ENCODE peak calls at places on chromosomes 1 and 21, in seven cellular contexts. One of them, this sample, is unnamed.
A peak's percentile ranks its signal among the peaks of the same experiment; 100 is the strongest.

GRCh38 chr1:109762821-109763645 is 690 bp downstream of the EPS8L3 start:
- DNase-seq in breast epithelium: no peak
- DNase-seq in hepatocyte: peak; percentile 56
- DNase-seq in BE2C: peak; percentile 5
- DNase-seq in psoas muscle: peak; percentile 12
- DNase-seq in mammary epithelial cell: peak; percentile 21
- DNase-seq in adrenal gland: peak; percentile 17
- DNase-seq in this sample: peak; percentile 56

GRCh38 chr1:174074757-174075156 is 52.6 kb upstream of the RC3H1 start:
- DNase-seq in breast epithelium: no peak
- DNase-seq in hepatocyte: peak; percentile 17
- DNase-seq in BE2C: no peak
- DNase-seq in psoas muscle: no peak
- DNase-seq in mammary epithelial cell: no peak
- DNase-seq in adrenal gland: no peak
- DNase-seq in this sample: peak; percentile 35

GRCh38 chr1:151710187-151710586 is 6.4 kb downstream of the CELF3 start:
- DNase-seq in breast epithelium: no peak
- DNase-seq in hepatocyte: no peak
- DNase-seq in BE2C: peak; percentile 91
- DNase-seq in psoas muscle: no peak
- DNase-seq in mammary epithelial cell: no peak
- DNase-seq in adrenal gland: peak; percentile 67
- DNase-seq in this sample: peak; percentile 17

GRCh38 chr1:231951399-231951798 is 324.8 kb downstream of the DISC1 start:
- DNase-seq in breast epithelium: no peak
- DNase-seq in hepatocyte: no peak
- DNase-seq in BE2C: no peak
- DNase-seq in psoas muscle: no peak
- DNase-seq in mammary epithelial cell: peak; percentile 68
- DNase-seq in adrenal gland: no peak
- DNase-seq in this sample: peak; percentile 77

GRCh38 chr1:38541223-38541622 is 318.3 kb downstream of the RRAGC start:
- DNase-seq in breast epithelium: no peak
- DNase-seq in hepatocyte: no peak
- DNase-seq in BE2C: no peak
- DNase-seq in psoas muscle: no peak
- DNase-seq in mammary epithelial cell: no peak
- DNase-seq in adrenal gland: no peak
- DNase-seq in this sample: peak; percentile 12

GRCh38 chr1:67687649-67688048 is 2.6 kb downstream of the GADD45A start:
- DNase-seq in breast epithelium: no peak
- DNase-seq in hepatocyte: no peak
- DNase-seq in BE2C: no peak
- DNase-seq in psoas muscle: no peak
- DNase-seq in mammary epithelial cell: peak; percentile 34
- DNase-seq in adrenal gland: no peak
- DNase-seq in this sample: peak; percentile 49

GRCh38 chr1:61184035-61184713 is 101.8 kb downstream of the NFIA start:
- DNase-seq in breast epithelium: peak; percentile 97
- DNase-seq in hepatocyte: peak; percentile 69
- DNase-seq in BE2C: peak; percentile 82
- DNase-seq in psoas muscle: peak; percentile 97
- DNase-seq in mammary epithelial cell: peak; percentile 11
- DNase-seq in adrenal gland: peak; percentile 85
- DNase-seq in this sample: peak; percentile 82

GRCh38 chr1:15246960-15247614 is at the start of gene FHAD1:
- DNase-seq in breast epithelium: peak; percentile 44
- DNase-seq in hepatocyte: peak; percentile 87
- DNase-seq in BE2C: peak; percentile 75
- DNase-seq in psoas muscle: no peak
- DNase-seq in mammary epithelial cell: peak; percentile 62
- DNase-seq in adrenal gland: peak; percentile 66
- DNase-seq in this sample: no peak

GRCh38 chr1:21874778-21875547 is 62.1 kb downstream of the HSPG2 start:
- DNase-seq in breast epithelium: no peak
- DNase-seq in hepatocyte: no peak
- DNase-seq in BE2C: peak; percentile 70
- DNase-seq in psoas muscle: peak; percentile 56
- DNase-seq in mammary epithelial cell: no peak
- DNase-seq in adrenal gland: no peak
- DNase-seq in this sample: no peak

GRCh38 chr1:110345480-110345879 is 6.3 kb downstream of the RBM15 start:
- DNase-seq in breast epithelium: no peak
- DNase-seq in hepatocyte: no peak
- DNase-seq in BE2C: no peak
- DNase-seq in psoas muscle: no peak
- DNase-seq in mammary epithelial cell: no peak
- DNase-seq in adrenal gland: no peak
- DNase-seq in this sample: no peak

GRCh38 chr21:41821081-41821755 is 54.4 kb upstream of the RIPK4 start:
- DNase-seq in breast epithelium: no peak
- DNase-seq in hepatocyte: no peak
- DNase-seq in BE2C: no peak
- DNase-seq in psoas muscle: no peak
- DNase-seq in mammary epithelial cell: no peak
- DNase-seq in adrenal gland: no peak
- DNase-seq in this sample: no peak

GRCh38 chr21:41817877-41818855 is 51.3 kb upstream of the RIPK4 start:
- DNase-seq in breast epithelium: no peak
- DNase-seq in hepatocyte: no peak
- DNase-seq in BE2C: no peak
- DNase-seq in psoas muscle: no peak
- DNase-seq in mammary epithelial cell: no peak
- DNase-seq in adrenal gland: no peak
- DNase-seq in this sample: no peak

GRCh38 chr21:41820384-41821080 is 53.7 kb upstream of the RIPK4 start:
- DNase-seq in breast epithelium: no peak
- DNase-seq in hepatocyte: no peak
- DNase-seq in BE2C: no peak
- DNase-seq in psoas muscle: no peak
- DNase-seq in mammary epithelial cell: no peak
- DNase-seq in adrenal gland: no peak
- DNase-seq in this sample: no peak

GRCh38 chr21:41819236-41819855 is 52.5 kb upstream of the RIPK4 start:
- DNase-seq in breast epithelium: no peak
- DNase-seq in hepatocyte: no peak
- DNase-seq in BE2C: no peak
- DNase-seq in psoas muscle: no peak
- DNase-seq in mammary epithelial cell: no peak
- DNase-seq in adrenal gland: no peak
- DNase-seq in this sample: no peak

GRCh38 chr21:41819856-41820281 is 53.0 kb upstream of the RIPK4 start:
- DNase-seq in breast epithelium: no peak
- DNase-seq in hepatocyte: no peak
- DNase-seq in BE2C: no peak
- DNase-seq in psoas muscle: no peak
- DNase-seq in mammary epithelial cell: no peak
- DNase-seq in adrenal gland: no peak
- DNase-seq in this sample: no peak
- H3K36me3 ChIP-seq in breast epithelium: no peaks in the 10 kb centered on the region
- H3K36me3 ChIP-seq in hepatocyte: no peaks in the 10 kb centered on the region
- H3K36me3 ChIP-seq in BE2C: peaks cover 3% of the 10 kb centered on the region
- H3K36me3 ChIP-seq in psoas muscle: no peaks in the 10 kb centered on the region
- H3K36me3 ChIP-seq in mammary epithelial cell: peaks cover 3% of the 10 kb centered on the region
- H3K36me3 ChIP-seq in adrenal gland: peaks cover 7% of the 10 kb centered on the region
- H3K36me3 ChIP-seq in this sample: peaks cover 10% of the 10 kb centered on the region

DNA sequence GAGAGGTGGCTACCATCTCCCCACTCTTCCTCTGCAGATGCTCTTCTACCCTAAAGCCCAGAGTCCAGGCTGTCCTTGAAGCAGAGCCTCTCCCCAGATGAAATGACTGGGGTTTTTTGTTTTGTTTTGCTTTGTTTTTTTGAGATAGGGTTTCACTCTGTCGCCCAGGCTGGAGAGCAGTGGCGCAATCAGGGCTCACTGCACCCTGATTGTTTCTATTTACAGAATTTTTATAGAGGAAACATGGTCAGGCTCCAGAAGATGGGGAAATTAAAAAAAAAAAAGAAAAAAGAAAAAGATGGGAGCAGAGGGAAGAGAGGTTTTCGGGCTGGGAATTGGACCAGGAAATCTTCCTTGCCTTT is 43.7 kb upstream of the ZNF281 start:
- DNase-seq in breast epithelium: no peak
- DNase-seq in hepatocyte: no peak
- DNase-seq in BE2C: no peak
- DNase-seq in psoas muscle: no peak
- DNase-seq in mammary epithelial cell: no peak
- DNase-seq in adrenal gland: no peak
- DNase-seq in this sample: no peak
- TF ChIP-seq CTCF in breast epithelium: no peak
- TF ChIP-seq CTCF in hepatocyte: no peak
- TF ChIP-seq CTCF in BE2C: no peak
- TF ChIP-seq CTCF in psoas muscle: no peak
- TF ChIP-seq CTCF in mammary epithelial cell: no peak
- TF ChIP-seq CTCF in adrenal gland: no peak
- TF ChIP-seq CTCF in this sample: no peak

GRCh38 chr1:233227930-233228465 is 67.5 kb downstream of the PCNX2 start:
- DNase-seq in breast epithelium: no peak
- DNase-seq in hepatocyte: no peak
- DNase-seq in BE2C: no peak
- DNase-seq in psoas muscle: no peak
- DNase-seq in mammary epithelial cell: no peak
- DNase-seq in adrenal gland: no peak
- DNase-seq in this sample: no peak
- H3K36me3 ChIP-seq in breast epithelium: no peaks in the 10 kb centered on the region
- H3K36me3 ChIP-seq in hepatocyte: no peaks in the 10 kb centered on the region
- H3K36me3 ChIP-seq in BE2C: no peaks in the 10 kb centered on the region
- H3K36me3 ChIP-seq in psoas muscle: no peaks in the 10 kb centered on the region
- H3K36me3 ChIP-seq in mammary epithelial cell: peaks cover 7% of the 10 kb centered on the region
- H3K36me3 ChIP-seq in adrenal gland: no peaks in the 10 kb centered on the region
- H3K36me3 ChIP-seq in this sample: peaks cover 2% of the 10 kb centered on the region

GRCh38 chr1:226574044-226574443 is 25.5 kb downstream of the STUM start:
- DNase-seq in breast epithelium: no peak
- DNase-seq in hepatocyte: no peak
- DNase-seq in BE2C: no peak
- DNase-seq in psoas muscle: no peak
- DNase-seq in mammary epithelial cell: no peak
- DNase-seq in adrenal gland: no peak
- DNase-seq in this sample: no peak

GRCh38 chr1:226577401-226578180 is 29.0 kb downstream of the STUM start:
- DNase-seq in breast epithelium: no peak
- DNase-seq in hepatocyte: no peak
- DNase-seq in BE2C: no peak
- DNase-seq in psoas muscle: no peak
- DNase-seq in mammary epithelial cell: no peak
- DNase-seq in adrenal gland: no peak
- DNase-seq in this sample: no peak

GRCh38 chr1:226574591-226575435 is 26.2 kb downstream of the STUM start:
- DNase-seq in breast epithelium: no peak
- DNase-seq in hepatocyte: no peak
- DNase-seq in BE2C: no peak
- DNase-seq in psoas muscle: no peak
- DNase-seq in mammary epithelial cell: no peak
- DNase-seq in adrenal gland: no peak
- DNase-seq in this sample: no peak

GRCh38 chr1:226578946-226579639 is 30.5 kb downstream of the STUM start:
- DNase-seq in breast epithelium: no peak
- DNase-seq in hepatocyte: no peak
- DNase-seq in BE2C: no peak
- DNase-seq in psoas muscle: no peak
- DNase-seq in mammary epithelial cell: no peak
- DNase-seq in adrenal gland: no peak
- DNase-seq in this sample: no peak

GRCh38 chr1:226575436-226576390 is 27.1 kb downstream of the STUM start:
- DNase-seq in breast epithelium: no peak
- DNase-seq in hepatocyte: no peak
- DNase-seq in BE2C: peak; percentile 81
- DNase-seq in psoas muscle: no peak
- DNase-seq in mammary epithelial cell: no peak
- DNase-seq in adrenal gland: no peak
- DNase-seq in this sample: no peak
- TF ChIP-seq CTCF in breast epithelium: no peak
- TF ChIP-seq CTCF in hepatocyte: no peak
- TF ChIP-seq CTCF in BE2C: no peak
- TF ChIP-seq CTCF in psoas muscle: no peak
- TF ChIP-seq CTCF in mammary epithelial cell: no peak
- TF ChIP-seq CTCF in adrenal gland: no peak
- TF ChIP-seq CTCF in this sample: no peak

GRCh38 chr1:40739455-40740008 is 44.1 kb upstream of the KCNQ4 start:
- DNase-seq in breast epithelium: no peak
- DNase-seq in hepatocyte: no peak
- DNase-seq in BE2C: no peak
- DNase-seq in psoas muscle: no peak
- DNase-seq in mammary epithelial cell: no peak
- DNase-seq in adrenal gland: no peak
- DNase-seq in this sample: no peak
- H3K36me3 ChIP-seq in breast epithelium: no peaks in the 10 kb centered on the region
- H3K36me3 ChIP-seq in hepatocyte: peaks cover 4% of the 10 kb centered on the region
- H3K36me3 ChIP-seq in BE2C: no peaks in the 10 kb centered on the region
- H3K36me3 ChIP-seq in psoas muscle: peaks cover 11% of the 10 kb centered on the region
- H3K36me3 ChIP-seq in mammary epithelial cell: peaks cover 14% of the 10 kb centered on the region
- H3K36me3 ChIP-seq in adrenal gland: peaks cover 34% of the 10 kb centered on the region
- H3K36me3 ChIP-seq in this sample: peaks cover 12% of the 10 kb centered on the region

This sample was measured in bronchial epithelial cell.